ENCODE peak calls at places on chromosomes 12 and 14, in nine cellular contexts. One of them, this sample, is unnamed. For H3K27me3, the result is how much of the 10 kb centered on the place peaks cover.

GRCh38 chr12:45305904-45306303 is 90.0 kb downstream of the ANO6 start:
- DNase-seq in pancreas: no peak
- DNase-seq in adrenal gland: no peak
- DNase-seq in fibroblast of lung: peak
- DNase-seq in upper lobe of right lung: no peak
- DNase-seq in tibial nerve: no peak
- DNase-seq in MM.1S: no peak
- DNase-seq in CD8-positive, alpha-beta T cell: no peak
- DNase-seq in hepatocyte: peak
- DNase-seq in this sample: no peak

GRCh38 chr12:70083677-70084020 is 159.6 kb upstream of the CNOT2 start:
- DNase-seq in pancreas: no peak
- DNase-seq in adrenal gland: no peak
- DNase-seq in fibroblast of lung: no peak
- DNase-seq in upper lobe of right lung: no peak
- DNase-seq in tibial nerve: no peak
- DNase-seq in MM.1S: no peak
- DNase-seq in CD8-positive, alpha-beta T cell: no peak
- DNase-seq in hepatocyte: no peak
- DNase-seq in this sample: no peak

GRCh38 chr12:131222271-131223139 is 268.8 kb downstream of the ADGRD1 start:
- DNase-seq in pancreas: no peak
- DNase-seq in adrenal gland: no peak
- DNase-seq in fibroblast of lung: no peak
- DNase-seq in upper lobe of right lung: peak
- DNase-seq in tibial nerve: peak
- DNase-seq in MM.1S: no peak
- DNase-seq in CD8-positive, alpha-beta T cell: no peak
- DNase-seq in hepatocyte: no peak
- DNase-seq in this sample: peak

GRCh38 chr12:121522962-121523361 is 57.9 kb downstream of the KDM2B start:
- DNase-seq in pancreas: no peak
- DNase-seq in adrenal gland: no peak
- DNase-seq in fibroblast of lung: no peak
- DNase-seq in upper lobe of right lung: no peak
- DNase-seq in tibial nerve: no peak
- DNase-seq in MM.1S: no peak
- DNase-seq in CD8-positive, alpha-beta T cell: no peak
- DNase-seq in hepatocyte: no peak
- DNase-seq in this sample: no peak

GRCh38 chr12:21025656-21026055 is 105.3 kb upstream of the SLCO1B1 start:
- DNase-seq in pancreas: no peak
- DNase-seq in adrenal gland: no peak
- DNase-seq in fibroblast of lung: no peak
- DNase-seq in upper lobe of right lung: no peak
- DNase-seq in tibial nerve: no peak
- DNase-seq in MM.1S: no peak
- DNase-seq in CD8-positive, alpha-beta T cell: no peak
- DNase-seq in hepatocyte: no peak
- DNase-seq in this sample: no peak

GRCh38 chr12:108004368-108004767 is 124.7 kb upstream of the WSCD2 start:
- DNase-seq in pancreas: no peak
- DNase-seq in adrenal gland: no peak
- DNase-seq in fibroblast of lung: no peak
- DNase-seq in upper lobe of right lung: no peak
- DNase-seq in tibial nerve: no peak
- DNase-seq in MM.1S: peak
- DNase-seq in CD8-positive, alpha-beta T cell: no peak
- DNase-seq in hepatocyte: peak
- DNase-seq in this sample: peak

GRCh38 chr14:98711453-98711852 is 560.5 kb downstream of the BCL11B start:
- DNase-seq in pancreas: no peak
- DNase-seq in adrenal gland: no peak
- DNase-seq in fibroblast of lung: no peak
- DNase-seq in upper lobe of right lung: no peak
- DNase-seq in tibial nerve: no peak
- DNase-seq in MM.1S: no peak
- DNase-seq in CD8-positive, alpha-beta T cell: no peak
- DNase-seq in hepatocyte: no peak
- DNase-seq in this sample: peak

GRCh38 chr14:53619625-53620324 is 336.9 kb downstream of the BMP4 start:
- DNase-seq in pancreas: no peak
- DNase-seq in adrenal gland: no peak
- DNase-seq in fibroblast of lung: peak
- DNase-seq in upper lobe of right lung: no peak
- DNase-seq in tibial nerve: no peak
- DNase-seq in MM.1S: no peak
- DNase-seq in CD8-positive, alpha-beta T cell: no peak
- DNase-seq in hepatocyte: no peak
- DNase-seq in this sample: peak

GRCh38 chr12:116194935-116195431 is 82.5 kb downstream of the MED13L start:
- DNase-seq in pancreas: no peak
- DNase-seq in adrenal gland: no peak
- DNase-seq in fibroblast of lung: no peak
- DNase-seq in upper lobe of right lung: no peak
- DNase-seq in tibial nerve: no peak
- DNase-seq in MM.1S: peak
- DNase-seq in CD8-positive, alpha-beta T cell: peak
- DNase-seq in hepatocyte: no peak
- DNase-seq in this sample: no peak

GRCh38 chr12:16359512-16360491 is 12.4 kb downstream of the MGST1 start:
- DNase-seq in pancreas: peak
- DNase-seq in adrenal gland: peak
- DNase-seq in fibroblast of lung: peak
- DNase-seq in upper lobe of right lung: peak
- DNase-seq in tibial nerve: peak
- DNase-seq in MM.1S: peak
- DNase-seq in CD8-positive, alpha-beta T cell: no peak
- DNase-seq in hepatocyte: peak
- DNase-seq in this sample: peak

GRCh38 chr12:95218164-95218851 is 701 bp downstream of the VEZT start:
- DNase-seq in pancreas: no peak
- DNase-seq in adrenal gland: peak
- DNase-seq in fibroblast of lung: peak
- DNase-seq in upper lobe of right lung: no peak
- DNase-seq in tibial nerve: peak
- DNase-seq in MM.1S: peak
- DNase-seq in CD8-positive, alpha-beta T cell: peak
- DNase-seq in hepatocyte: no peak
- DNase-seq in this sample: peak

GRCh38 chr12:131855521-131856142 is 27.4 kb downstream of the MMP17 start:
- DNase-seq in pancreas: no peak
- DNase-seq in adrenal gland: no peak
- DNase-seq in fibroblast of lung: no peak
- DNase-seq in upper lobe of right lung: peak
- DNase-seq in tibial nerve: no peak
- DNase-seq in MM.1S: no peak
- DNase-seq in CD8-positive, alpha-beta T cell: no peak
- DNase-seq in hepatocyte: no peak
- DNase-seq in this sample: no peak

GRCh38 chr12:57990241-57990883 is 49.0 kb downstream of the ATP23 start:
- DNase-seq in pancreas: no peak
- DNase-seq in adrenal gland: no peak
- DNase-seq in fibroblast of lung: no peak
- DNase-seq in upper lobe of right lung: no peak
- DNase-seq in tibial nerve: no peak
- DNase-seq in MM.1S: no peak
- DNase-seq in CD8-positive, alpha-beta T cell: no peak
- DNase-seq in hepatocyte: no peak
- DNase-seq in this sample: peak

GRCh38 chr12:57989837-57990236 is 48.5 kb downstream of the ATP23 start:
- DNase-seq in pancreas: no peak
- DNase-seq in adrenal gland: no peak
- DNase-seq in fibroblast of lung: no peak
- DNase-seq in upper lobe of right lung: no peak
- DNase-seq in tibial nerve: no peak
- DNase-seq in MM.1S: peak
- DNase-seq in CD8-positive, alpha-beta T cell: no peak
- DNase-seq in hepatocyte: no peak
- DNase-seq in this sample: no peak

GRCh38 chr12:57993834-57994233 is 52.5 kb downstream of the ATP23 start:
- DNase-seq in pancreas: no peak
- DNase-seq in adrenal gland: no peak
- DNase-seq in fibroblast of lung: peak
- DNase-seq in upper lobe of right lung: no peak
- DNase-seq in tibial nerve: no peak
- DNase-seq in MM.1S: no peak
- DNase-seq in CD8-positive, alpha-beta T cell: no peak
- DNase-seq in hepatocyte: no peak
- DNase-seq in this sample: peak

GRCh38 chr12:57992001-57992400 is 50.6 kb downstream of the ATP23 start:
- DNase-seq in pancreas: no peak
- DNase-seq in adrenal gland: no peak
- DNase-seq in fibroblast of lung: no peak
- DNase-seq in upper lobe of right lung: no peak
- DNase-seq in tibial nerve: no peak
- DNase-seq in MM.1S: no peak
- DNase-seq in CD8-positive, alpha-beta T cell: no peak
- DNase-seq in hepatocyte: no peak
- DNase-seq in this sample: no peak

DNA sequence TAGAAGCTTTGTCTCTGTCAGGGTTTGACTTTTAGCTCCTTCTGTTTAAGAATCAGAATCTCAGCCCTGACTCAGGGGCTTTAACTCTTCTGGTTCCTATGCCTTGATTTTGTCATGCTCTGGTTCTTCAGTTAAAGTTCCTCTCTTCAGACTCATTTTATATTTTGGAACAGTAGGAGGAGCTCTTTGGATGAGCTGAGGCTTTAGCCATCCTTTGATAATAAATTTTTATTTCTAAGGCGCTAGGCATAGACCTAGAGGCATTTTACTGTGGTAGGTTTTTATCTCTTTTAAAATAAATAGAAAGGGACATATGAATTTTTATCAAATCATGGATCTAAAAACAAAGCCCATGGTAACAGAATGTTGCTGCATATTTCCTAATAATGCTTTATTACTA is 51.7 kb downstream of the ATP23 start:
- DNase-seq in pancreas: no peak
- DNase-seq in adrenal gland: no peak
- DNase-seq in fibroblast of lung: no peak
- DNase-seq in upper lobe of right lung: no peak
- DNase-seq in tibial nerve: no peak
- DNase-seq in MM.1S: no peak
- DNase-seq in CD8-positive, alpha-beta T cell: no peak
- DNase-seq in hepatocyte: no peak
- DNase-seq in this sample: no peak
- TF ChIP-seq CTCF in pancreas: no peak
- TF ChIP-seq CTCF in adrenal gland: no peak
- TF ChIP-seq CTCF in fibroblast of lung: no peak
- TF ChIP-seq CTCF in upper lobe of right lung: no peak
- TF ChIP-seq CTCF in tibial nerve: no peak
- TF ChIP-seq CTCF in MM.1S: no peak
- TF ChIP-seq CTCF in CD8-positive, alpha-beta T cell: no peak
- TF ChIP-seq CTCF in hepatocyte: peak
- TF ChIP-seq CTCF in this sample: no peak

DNA sequence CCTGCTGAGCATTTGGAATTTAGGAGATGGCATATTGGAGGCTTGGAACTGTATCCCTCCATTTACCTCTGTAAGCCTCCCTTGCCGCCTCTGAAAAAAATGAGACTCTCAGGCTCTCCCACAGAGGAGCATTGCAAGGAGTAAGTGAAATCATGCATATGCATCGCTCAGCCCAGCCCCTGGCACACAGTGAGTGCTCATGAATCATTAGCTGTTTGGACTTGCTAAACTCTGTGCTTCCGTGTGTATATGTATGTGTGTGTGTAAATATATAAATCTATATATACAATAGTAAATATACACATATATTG is 17.1 kb upstream of the TBX3 start:
- DNase-seq in pancreas: no peak
- DNase-seq in adrenal gland: no peak
- DNase-seq in fibroblast of lung: no peak
- DNase-seq in upper lobe of right lung: no peak
- DNase-seq in tibial nerve: no peak
- DNase-seq in MM.1S: no peak
- DNase-seq in CD8-positive, alpha-beta T cell: no peak
- DNase-seq in hepatocyte: no peak
- DNase-seq in this sample: peak
- H3K27me3 ChIP-seq in pancreas: under half
- H3K27me3 ChIP-seq in adrenal gland: under half
- H3K27me3 ChIP-seq in fibroblast of lung: under half
- H3K27me3 ChIP-seq in upper lobe of right lung: half or more
- H3K27me3 ChIP-seq in tibial nerve: half or more
- H3K27me3 ChIP-seq in MM.1S: under half
- H3K27me3 ChIP-seq in CD8-positive, alpha-beta T cell: under half
- H3K27me3 ChIP-seq in hepatocyte: under half
- H3K27me3 ChIP-seq in this sample: under half

GRCh38 chr12:109020750-109021380 is at the start of gene SVOP:
- DNase-seq in pancreas: peak
- DNase-seq in adrenal gland: peak
- DNase-seq in fibroblast of lung: peak
- DNase-seq in upper lobe of right lung: peak
- DNase-seq in tibial nerve: peak
- DNase-seq in MM.1S: peak
- DNase-seq in CD8-positive, alpha-beta T cell: no peak
- DNase-seq in hepatocyte: peak
- DNase-seq in this sample: peak
- H3K4me3 ChIP-seq in pancreas: no peak
- H3K4me3 ChIP-seq in adrenal gland: no peak
- H3K4me3 ChIP-seq in fibroblast of lung: no peak
- H3K4me3 ChIP-seq in upper lobe of right lung: no peak
- H3K4me3 ChIP-seq in tibial nerve: no peak
- H3K4me3 ChIP-seq in MM.1S: no peak
- H3K4me3 ChIP-seq in CD8-positive, alpha-beta T cell: no peak
- H3K4me3 ChIP-seq in hepatocyte: no peak
- H3K4me3 ChIP-seq in this sample: no peak

GRCh38 chr12:71661977-71662522 is 1.6 kb downstream of the ZFC3H1 start:
- DNase-seq in pancreas: no peak
- DNase-seq in adrenal gland: no peak
- DNase-seq in fibroblast of lung: peak
- DNase-seq in upper lobe of right lung: no peak
- DNase-seq in tibial nerve: no peak
- DNase-seq in MM.1S: no peak
- DNase-seq in CD8-positive, alpha-beta T cell: no peak
- DNase-seq in hepatocyte: no peak
- DNase-seq in this sample: peak

GRCh38 chr12:71664411-71665108 is 459 bp downstream of the THAP2 start:
- DNase-seq in pancreas: no peak
- DNase-seq in adrenal gland: peak
- DNase-seq in fibroblast of lung: peak
- DNase-seq in upper lobe of right lung: no peak
- DNase-seq in tibial nerve: no peak
- DNase-seq in MM.1S: no peak
- DNase-seq in CD8-positive, alpha-beta T cell: no peak
- DNase-seq in hepatocyte: no peak
- DNase-seq in this sample: peak

GRCh38 chr12:71662861-71663560 is 637 bp downstream of the ZFC3H1 start:
- DNase-seq in pancreas: peak
- DNase-seq in adrenal gland: peak
- DNase-seq in fibroblast of lung: peak
- DNase-seq in upper lobe of right lung: peak
- DNase-seq in tibial nerve: peak
- DNase-seq in MM.1S: peak
- DNase-seq in CD8-positive, alpha-beta T cell: peak
- DNase-seq in hepatocyte: peak
- DNase-seq in this sample: peak

GRCh38 chr12:71665109-71665476 is 992 bp downstream of the THAP2 start:
- DNase-seq in pancreas: peak
- DNase-seq in adrenal gland: no peak
- DNase-seq in fibroblast of lung: no peak
- DNase-seq in upper lobe of right lung: no peak
- DNase-seq in tibial nerve: no peak
- DNase-seq in MM.1S: peak
- DNase-seq in CD8-positive, alpha-beta T cell: no peak
- DNase-seq in hepatocyte: no peak
- DNase-seq in this sample: no peak

GRCh38 chr12:71663561-71664410 is at the start of the genes THAP2 and ZFC3H1:
- DNase-seq in pancreas: peak
- DNase-seq in adrenal gland: peak
- DNase-seq in fibroblast of lung: peak
- DNase-seq in upper lobe of right lung: peak
- DNase-seq in tibial nerve: peak
- DNase-seq in MM.1S: peak
- DNase-seq in CD8-positive, alpha-beta T cell: peak
- DNase-seq in hepatocyte: peak
- DNase-seq in this sample: peak
- TF ChIP-seq CTCF in pancreas: no peak
- TF ChIP-seq CTCF in adrenal gland: no peak
- TF ChIP-seq CTCF in fibroblast of lung: peak
- TF ChIP-seq CTCF in upper lobe of right lung: peak
- TF ChIP-seq CTCF in tibial nerve: no peak
- TF ChIP-seq CTCF in MM.1S: peak
- TF ChIP-seq CTCF in CD8-positive, alpha-beta T cell: no peak
- TF ChIP-seq CTCF in hepatocyte: peak
- TF ChIP-seq CTCF in this sample: peak

This sample was measured in bronchial epithelial cell.